ENCODE peak calls at places on chromosomes 12 and 14, in seven cellular contexts. One of them, this sample, is unnamed.

GRCh38 chr12:53579545-53579955 is 46.6 kb downstream of the ATF7 start:
- DNase-seq in HepG2: no peak
- DNase-seq in Panc1: no peak
- DNase-seq in GM12878: peak; percentile 77
- DNase-seq in SK-N-SH: no peak
- DNase-seq in K562: no peak
- DNase-seq in H1: no peak
- DNase-seq in this sample: no peak

GRCh38 chr14:87998414-87998813 is 5.4 kb upstream of the GALC start:
- DNase-seq in HepG2: no peak
- DNase-seq in Panc1: no peak
- DNase-seq in GM12878: no peak
- DNase-seq in SK-N-SH: no peak
- DNase-seq in K562: peak; percentile 20
- DNase-seq in H1: no peak
- DNase-seq in this sample: no peak

GRCh38 chr12:125228519-125229260 is 163.5 kb downstream of the AACS start:
- DNase-seq in HepG2: no peak
- DNase-seq in Panc1: no peak
- DNase-seq in GM12878: no peak
- DNase-seq in SK-N-SH: no peak
- DNase-seq in K562: peak; percentile 20
- DNase-seq in H1: no peak
- DNase-seq in this sample: no peak

GRCh38 chr12:39378346-39378745 is 64.6 kb downstream of the KIF21A start:
- DNase-seq in HepG2: no peak
- DNase-seq in Panc1: no peak
- DNase-seq in GM12878: no peak
- DNase-seq in SK-N-SH: no peak
- DNase-seq in K562: no peak
- DNase-seq in H1: no peak
- DNase-seq in this sample: no peak

GRCh38 chr12:6691473-6691872 is 2.3 kb upstream of the ZNF384 start:
- DNase-seq in HepG2: no peak
- DNase-seq in Panc1: no peak
- DNase-seq in GM12878: no peak
- DNase-seq in SK-N-SH: no peak
- DNase-seq in K562: no peak
- DNase-seq in H1: no peak
- DNase-seq in this sample: no peak

GRCh38 chr12:52992699-52993557 is 13.3 kb upstream of the EIF4B start:
- DNase-seq in HepG2: peak; percentile 99
- DNase-seq in Panc1: no peak
- DNase-seq in GM12878: no peak
- DNase-seq in SK-N-SH: no peak
- DNase-seq in K562: peak; percentile 75
- DNase-seq in H1: no peak
- DNase-seq in this sample: peak; percentile 80

GRCh38 chr14:101126376-101127130 is 223.0 kb upstream of the RTL1 start:
- DNase-seq in HepG2: no peak
- DNase-seq in Panc1: no peak
- DNase-seq in GM12878: no peak
- DNase-seq in SK-N-SH: no peak
- DNase-seq in K562: no peak
- DNase-seq in H1: no peak
- DNase-seq in this sample: no peak

GRCh38 chr14:61192970-61193369 is 88.2 kb downstream of the TMEM30B start:
- DNase-seq in HepG2: no peak
- DNase-seq in Panc1: no peak
- DNase-seq in GM12878: no peak
- DNase-seq in SK-N-SH: no peak
- DNase-seq in K562: no peak
- DNase-seq in H1: no peak
- DNase-seq in this sample: no peak

GRCh38 chr12:127401005-127401404 is 866.0 kb upstream of the TMEM132C start:
- DNase-seq in HepG2: no peak
- DNase-seq in Panc1: no peak
- DNase-seq in GM12878: no peak
- DNase-seq in SK-N-SH: no peak
- DNase-seq in K562: no peak
- DNase-seq in H1: no peak
- DNase-seq in this sample: no peak

GRCh38 chr14:105203057-105203494 is 22.0 kb upstream of the NUDT14 start:
- DNase-seq in HepG2: no peak
- DNase-seq in Panc1: peak; percentile 7
- DNase-seq in GM12878: no peak
- DNase-seq in SK-N-SH: peak; percentile 93
- DNase-seq in K562: peak; percentile 61
- DNase-seq in H1: peak; percentile 27
- DNase-seq in this sample: no peak

GRCh38 chr14:25033358-25033757 is 16.6 kb downstream of the STXBP6 start:
- DNase-seq in HepG2: no peak
- DNase-seq in Panc1: no peak
- DNase-seq in GM12878: no peak
- DNase-seq in SK-N-SH: no peak
- DNase-seq in K562: no peak
- DNase-seq in H1: no peak
- DNase-seq in this sample: no peak

GRCh38 chr12:62761658-62762057 is 173.3 kb downstream of the PPM1H start:
- DNase-seq in HepG2: no peak
- DNase-seq in Panc1: no peak
- DNase-seq in GM12878: no peak
- DNase-seq in SK-N-SH: no peak
- DNase-seq in K562: no peak
- DNase-seq in H1: no peak
- DNase-seq in this sample: no peak

GRCh38 chr12:11592484-11592883 is 57.0 kb upstream of the ETV6 start:
- DNase-seq in HepG2: no peak
- DNase-seq in Panc1: no peak
- DNase-seq in GM12878: no peak
- DNase-seq in SK-N-SH: no peak
- DNase-seq in K562: no peak
- DNase-seq in H1: no peak
- DNase-seq in this sample: no peak

GRCh38 chr12:72296389-72296788 is 24.2 kb downstream of the TRHDE start:
- DNase-seq in HepG2: no peak
- DNase-seq in Panc1: no peak
- DNase-seq in GM12878: no peak
- DNase-seq in SK-N-SH: no peak
- DNase-seq in K562: no peak
- DNase-seq in H1: no peak
- DNase-seq in this sample: peak; percentile 92

GRCh38 chr14:51328089-51328941 is 88.3 kb downstream of the TMX1 start:
- DNase-seq in HepG2: no peak
- DNase-seq in Panc1: no peak
- DNase-seq in GM12878: no peak
- DNase-seq in SK-N-SH: no peak
- DNase-seq in K562: no peak
- DNase-seq in H1: no peak
- DNase-seq in this sample: no peak

GRCh38 chr12:51324953-51325352 is 979 bp upstream of the BIN2 start:
- DNase-seq in HepG2: no peak
- DNase-seq in Panc1: no peak
- DNase-seq in GM12878: no peak
- DNase-seq in SK-N-SH: no peak
- DNase-seq in K562: no peak
- DNase-seq in H1: no peak
- DNase-seq in this sample: no peak

GRCh38 chr12:51321882-51322281 is 2.1 kb downstream of the BIN2 start:
- DNase-seq in HepG2: no peak
- DNase-seq in Panc1: no peak
- DNase-seq in GM12878: no peak
- DNase-seq in SK-N-SH: no peak
- DNase-seq in K562: no peak
- DNase-seq in H1: no peak
- DNase-seq in this sample: no peak

GRCh38 chr12:51322452-51322851 is 1.5 kb downstream of the BIN2 start:
- DNase-seq in HepG2: no peak
- DNase-seq in Panc1: no peak
- DNase-seq in GM12878: peak; percentile 45
- DNase-seq in SK-N-SH: no peak
- DNase-seq in K562: peak; percentile 28
- DNase-seq in H1: no peak
- DNase-seq in this sample: no peak

GRCh38 chr12:51323317-51323960 is 535 bp downstream of the BIN2 start:
- DNase-seq in HepG2: no peak
- DNase-seq in Panc1: no peak
- DNase-seq in GM12878: no peak
- DNase-seq in SK-N-SH: no peak
- DNase-seq in K562: no peak
- DNase-seq in H1: no peak
- DNase-seq in this sample: no peak

GRCh38 chr12:51323966-51324895 is at the start of gene BIN2:
- DNase-seq in HepG2: no peak
- DNase-seq in Panc1: no peak
- DNase-seq in GM12878: no peak
- DNase-seq in SK-N-SH: no peak
- DNase-seq in K562: no peak
- DNase-seq in H1: no peak
- DNase-seq in this sample: no peak
- TF ChIP-seq SIN3A in HepG2: no peak
- TF ChIP-seq SIN3A in Panc1: no peak
- TF ChIP-seq SIN3A in GM12878: no peak
- TF ChIP-seq SIN3A in SK-N-SH: no peak
- TF ChIP-seq SIN3A in K562: no peak
- TF ChIP-seq SIN3A in H1: no peak
- TF ChIP-seq SIN3A in this sample: no peak

DNA sequence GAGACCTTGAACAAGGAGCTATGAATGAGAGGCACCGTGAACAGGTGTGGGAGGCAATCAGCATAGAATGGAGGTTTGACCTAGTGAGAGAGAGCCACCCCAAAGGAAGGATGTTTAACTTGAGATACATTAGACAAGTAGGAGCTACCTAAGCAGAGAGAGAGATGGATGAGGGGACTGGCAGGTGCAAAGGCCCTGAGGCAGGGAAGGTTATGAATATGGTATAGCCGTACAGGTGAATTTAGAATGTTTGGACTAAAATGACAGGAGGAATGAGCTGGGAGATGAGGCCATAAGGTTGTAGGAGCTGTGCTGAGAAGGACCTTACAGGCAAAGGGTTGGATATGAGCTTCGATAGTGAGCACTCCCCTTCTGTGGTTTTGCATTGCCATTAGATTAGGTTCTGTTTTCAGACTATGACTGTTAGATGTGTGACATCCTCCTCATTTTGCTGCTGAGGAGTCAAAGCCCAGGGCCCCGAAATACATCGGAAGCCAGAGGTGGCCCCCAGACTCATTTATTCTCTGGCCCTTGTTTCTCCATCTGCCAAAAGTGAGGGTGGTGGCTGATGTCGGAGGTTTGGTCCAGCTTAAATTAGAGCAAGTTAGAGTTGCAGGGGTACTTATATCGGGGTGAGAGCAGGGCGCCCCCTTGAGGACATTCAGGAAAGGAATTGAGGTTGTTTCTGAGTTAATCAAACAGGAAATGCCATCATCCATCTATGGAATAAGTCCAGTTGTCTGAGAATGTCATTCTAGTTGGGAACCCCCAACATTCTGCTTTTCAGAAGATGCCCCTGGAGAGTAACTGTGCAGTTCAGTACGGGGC is 29.4 kb downstream of the SLC24A4 start:
- DNase-seq in HepG2: peak; percentile 13
- DNase-seq in Panc1: no peak
- DNase-seq in GM12878: no peak
- DNase-seq in SK-N-SH: no peak
- DNase-seq in K562: peak; percentile 43
- DNase-seq in H1: peak; percentile 10
- DNase-seq in this sample: peak; percentile 40
- TF ChIP-seq SIN3A in HepG2: no peak
- TF ChIP-seq SIN3A in Panc1: no peak
- TF ChIP-seq SIN3A in GM12878: no peak
- TF ChIP-seq SIN3A in SK-N-SH: no peak
- TF ChIP-seq SIN3A in K562: no peak
- TF ChIP-seq SIN3A in H1: no peak
- TF ChIP-seq SIN3A in this sample: no peak

DNA sequence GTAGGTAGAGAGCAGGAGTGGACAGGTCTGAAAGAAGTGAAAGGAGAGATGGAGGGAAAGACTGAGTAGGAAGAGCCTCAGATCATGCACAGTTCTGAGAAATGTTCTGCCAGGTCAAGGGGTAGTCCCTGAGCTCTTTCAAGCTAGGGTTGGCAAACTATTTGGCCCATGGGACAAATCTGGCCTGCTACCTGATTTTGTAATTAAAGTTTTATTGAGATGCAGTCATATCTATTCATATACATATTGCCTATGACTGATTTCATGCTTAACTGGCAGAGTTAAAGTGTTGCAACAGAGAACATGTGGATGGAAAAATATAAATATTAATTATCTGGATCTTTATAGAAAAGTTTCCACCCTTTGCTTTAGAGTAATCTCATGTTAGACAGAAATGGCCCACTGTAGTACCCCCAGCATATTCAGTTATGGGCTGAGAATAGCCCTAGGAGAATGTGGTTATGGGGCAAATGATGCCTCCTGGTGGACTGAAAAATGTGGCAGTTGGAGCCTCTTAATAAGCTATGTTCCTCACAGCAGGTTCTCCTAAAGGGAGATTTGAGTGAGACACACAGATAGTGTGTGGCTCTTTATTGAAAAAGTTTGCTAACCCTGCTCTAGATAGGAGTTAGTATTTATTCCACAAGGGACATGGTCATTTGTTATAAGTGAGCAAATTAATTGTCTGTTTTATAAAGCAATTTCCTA is 476.9 kb downstream of the LRIG3 start:
- DNase-seq in HepG2: peak; percentile 28
- DNase-seq in Panc1: no peak
- DNase-seq in GM12878: no peak
- DNase-seq in SK-N-SH: peak; percentile 5
- DNase-seq in K562: no peak
- DNase-seq in H1: no peak
- DNase-seq in this sample: peak; percentile 40
- TF ChIP-seq SIN3A in HepG2: no peak
- TF ChIP-seq SIN3A in Panc1: no peak
- TF ChIP-seq SIN3A in GM12878: no peak
- TF ChIP-seq SIN3A in SK-N-SH: no peak
- TF ChIP-seq SIN3A in K562: no peak
- TF ChIP-seq SIN3A in H1: no peak
- TF ChIP-seq SIN3A in this sample: no peak

GRCh38 chr14:64074961-64075619 is 219.1 kb downstream of the ESR2 start:
- DNase-seq in HepG2: no peak
- DNase-seq in Panc1: peak; percentile 61
- DNase-seq in GM12878: no peak
- DNase-seq in SK-N-SH: no peak
- DNase-seq in K562: no peak
- DNase-seq in H1: no peak
- DNase-seq in this sample: no peak
- TF ChIP-seq SIN3A in HepG2: no peak
- TF ChIP-seq SIN3A in Panc1: no peak
- TF ChIP-seq SIN3A in GM12878: no peak
- TF ChIP-seq SIN3A in SK-N-SH: no peak
- TF ChIP-seq SIN3A in K562: no peak
- TF ChIP-seq SIN3A in H1: no peak
- TF ChIP-seq SIN3A in this sample: no peak